ENCODE peak calls at places on chromosomes 16 and 17, in nine cellular contexts. R is CD8-positive, alpha-beta T cell; M is left cardiac atrium; F is endothelial cell; G is prostate gland; Q is left kidney; T is CD4-positive, alpha-beta T cell; X is sciatic nerve; O is GM23248. W is an unnamed sample.

GRCh38 chr16:959232-960040 is 11.3 kb downstream of the LMF1 start:
- DNase-seq in R (no peak), M (no peak), F (no peak), G (no peak), Q (no peak), T (no peak), X (no peak), O (no peak), W (no peak)

GRCh38 chr17:9644910-9645751 is at the start of gene USP43:
- DNase-seq in R (no peak), M (no peak), F (peak), G (peak), Q (peak), T (no peak), X (no peak), O (peak), W (peak)

GRCh38 chr17:38326996-38327792 is 16.6 kb downstream of the GPR179 start:
- DNase-seq in R (no peak), M (no peak), F (no peak), G (no peak), Q (no peak), T (no peak), X (peak), O (no peak), W (no peak)

GRCh38 chr16:81635336-81635947 is 143.6 kb upstream of the PLCG2 start:
- DNase-seq in R (no peak), M (no peak), F (no peak), G (no peak), Q (no peak), T (no peak), X (no peak), O (no peak), W (no peak)

GRCh38 chr17:33209671-33210070 is 83.4 kb downstream of the ASIC2 start:
- DNase-seq in R (no peak), M (no peak), F (no peak), G (no peak), Q (peak), T (no peak), X (no peak), O (no peak), W (no peak)

GRCh38 chr16:48347980-48348379 is 37.2 kb downstream of the SIAH1 start:
- DNase-seq in R (no peak), M (no peak), F (no peak), G (no peak), Q (peak), T (no peak), X (no peak), O (no peak), W (no peak)

GRCh38 chr16:24203675-24204074 is 52.5 kb upstream of the CACNG3 start:
- DNase-seq in R (no peak), M (no peak), F (no peak), G (no peak), Q (no peak), T (no peak), X (no peak), O (no peak), W (no peak)

GRCh38 chr16:31269541-31269940 is 9.8 kb downstream of the ITGAM start:
- DNase-seq in R (no peak), M (no peak), F (no peak), G (no peak), Q (no peak), T (no peak), X (no peak), O (no peak), W (no peak)

GRCh38 chr16:27450836-27451341 is 48.9 kb downstream of the IL21R start:
- DNase-seq in R (no peak), M (no peak), F (no peak), G (no peak), Q (no peak), T (no peak), X (no peak), O (peak), W (no peak)

GRCh38 chr16:78321611-78322010 is 222.2 kb downstream of the WWOX start:
- DNase-seq in R (no peak), M (no peak), F (no peak), G (no peak), Q (no peak), T (no peak), X (no peak), O (no peak), W (no peak)

GRCh38 chr16:75086281-75086680 is 30.3 kb downstream of the LDHD start:
- DNase-seq in R (no peak), M (no peak), F (no peak), G (no peak), Q (no peak), T (no peak), X (no peak), O (peak), W (peak)

GRCh38 chr16:79310734-79311133 is 289.8 kb downstream of the MAF start:
- DNase-seq in R (no peak), M (no peak), F (no peak), G (no peak), Q (no peak), T (no peak), X (no peak), O (no peak), W (no peak)

GRCh38 chr17:72126575-72127486 is 6.0 kb downstream of the SOX9 start:
- DNase-seq in R (no peak), M (no peak), F (no peak), G (peak), Q (peak), T (no peak), X (no peak), O (peak), W (peak)

GRCh38 chr17:81561494-81561885 is 9.3 kb upstream of the FAAP100 start:
- DNase-seq in R (no peak), M (no peak), F (no peak), G (no peak), Q (no peak), T (no peak), X (no peak), O (peak), W (peak)

GRCh38 chr17:57104461-57105175 is 19.6 kb downstream of the AKAP1 start:
- DNase-seq in R (no peak), M (no peak), F (no peak), G (no peak), Q (no peak), T (no peak), X (no peak), O (peak), W (peak)

GRCh38 chr17:35596530-35597233 is 9.6 kb downstream of the AP2B1 start:
- DNase-seq in R (no peak), M (no peak), F (peak), G (no peak), Q (no peak), T (no peak), X (no peak), O (no peak), W (no peak)

GRCh38 chr17:55433629-55434422 is 12.2 kb upstream of the MMD start:
- DNase-seq in R (no peak), M (no peak), F (no peak), G (peak), Q (no peak), T (no peak), X (no peak), O (peak), W (peak)

GRCh38 chr17:42325026-42325425 is 36.7 kb downstream of the STAT5A start:
- DNase-seq in R (no peak), M (no peak), F (no peak), G (peak), Q (no peak), T (no peak), X (no peak), O (peak), W (peak)

GRCh38 chr17:16439303-16439791 is 24.0 kb downstream of the TRPV2 start:
- DNase-seq in R (peak), M (no peak), F (no peak), G (no peak), Q (peak), T (peak), X (no peak), O (peak), W (no peak)

GRCh38 chr17:30519707-30520106 is 42.5 kb downstream of the GOSR1 start:
- DNase-seq in R (no peak), M (no peak), F (no peak), G (no peak), Q (no peak), T (no peak), X (no peak), O (peak), W (peak)

GRCh38 chr16:12147681-12148479 is 171.3 kb downstream of the SNX29 start:
- DNase-seq in R (no peak), M (peak), F (no peak), G (no peak), Q (peak), T (no peak), X (no peak), O (no peak), W (no peak)

GRCh38 chr16:9039208-9039607 is 52.2 kb upstream of the HAPSTR1 start:
- DNase-seq in R (no peak), M (no peak), F (peak), G (no peak), Q (peak), T (no peak), X (no peak), O (peak), W (no peak)

GRCh38 chr17:59369026-59369724 is 37.7 kb downstream of the YPEL2 start:
- DNase-seq in R (no peak), M (no peak), F (no peak), G (no peak), Q (no peak), T (no peak), X (no peak), O (peak), W (no peak)

GRCh38 chr17:52938623-52939230 is 780.2 kb upstream of the CA10 start:
- DNase-seq in R (no peak), M (no peak), F (no peak), G (no peak), Q (no peak), T (no peak), X (no peak), O (no peak), W (no peak)

GRCh38 chr16:11038777-11039176 is 94.4 kb downstream of the CLEC16A start:
- DNase-seq in R (no peak), M (no peak), F (no peak), G (no peak), Q (no peak), T (no peak), X (no peak), O (no peak), W (no peak)

GRCh38 chr17:78409191-78409621 is 30.8 kb downstream of the PGS1 start:
- DNase-seq in R (no peak), M (no peak), F (no peak), G (peak), Q (no peak), T (no peak), X (no peak), O (no peak), W (no peak)

GRCh38 chr17:76267051-76267576 is 2.0 kb downstream of the UBALD2 start:
- DNase-seq in R (no peak), M (no peak), F (no peak), G (no peak), Q (no peak), T (no peak), X (no peak), O (no peak), W (no peak)

GRCh38 chr16:7086842-7087616 is 245.6 kb upstream of the RBFOX1 start:
- DNase-seq in R (no peak), M (peak), F (peak), G (no peak), Q (peak), T (no peak), X (peak), O (no peak), W (no peak)

GRCh38 chr16:3461120-3461519 is 17.6 kb downstream of the NAA60 start:
- DNase-seq in R (peak), M (no peak), F (no peak), G (no peak), Q (no peak), T (no peak), X (no peak), O (no peak), W (no peak)

GRCh38 chr17:64778367-64779290 is 116.5 kb upstream of the SMURF2 start:
- DNase-seq in R (no peak), M (peak), F (peak), G (no peak), Q (peak), T (no peak), X (no peak), O (peak), W (no peak)

GRCh38 chr16:19980866-19981265 is 92.8 kb downstream of the GPR139 start:
- DNase-seq in R (no peak), M (no peak), F (peak), G (no peak), Q (peak), T (no peak), X (no peak), O (peak), W (peak)

GRCh38 chr17:81057079-81057730 is 22.3 kb downstream of the BAIAP2 start:
- DNase-seq in R (no peak), M (peak), F (no peak), G (peak), Q (peak), T (no peak), X (no peak), O (peak), W (no peak)

GRCh38 chr16:13067648-13068047 is 166.2 kb downstream of the SHISA9 start:
- DNase-seq in R (no peak), M (no peak), F (no peak), G (no peak), Q (no peak), T (no peak), X (no peak), O (no peak), W (no peak)

GRCh38 chr16:4660454-4661007 is 32.8 kb upstream of the NUDT16L1 start:
- DNase-seq in R (peak), M (peak), F (no peak), G (no peak), Q (peak), T (peak), X (peak), O (peak), W (peak)

W was measured in EL.